ENCODE peak calls at places on chromosomes 16 and 17, in five cellular contexts. R, U, Z, T and S are unnamed samples.

GRCh38 chr16:17303101-17303500 is 167.7 kb downstream of the XYLT1 start:
- DNase-seq in U (no peak), T (no peak), R (no peak), Z (no peak), S (no peak)

GRCh38 chr17:19284005-19284959 is 47.1 kb downstream of the EPN2 start:
- DNase-seq in Z (no peak), R (no peak), U (no peak), T (no peak), S (no peak)

GRCh38 chr16:88685156-88686061 is 898 bp downstream of the SNAI3 start:
- DNase-seq in U (no peak), T (no peak), Z (peak), R (peak), S (peak)

GRCh38 chr17:70636517-70637133 is 467.3 kb downstream of the KCNJ2 start:
- DNase-seq in R (peak), U (peak), Z (peak), T (no peak), S (peak)

GRCh38 chr17:76027159-76027839 is at the start of gene EVPL:
- DNase-seq in R (peak), U (peak), Z (no peak), T (no peak), S (no peak)

GRCh38 chr16:66660422-66661209 is 35.9 kb downstream of the CMTM4 start:
- DNase-seq in U (peak), Z (peak), T (no peak), R (peak), S (peak)

GRCh38 chr16:5575121-5575520 is 477.5 kb upstream of the EEF2KMT start:
- DNase-seq in R (no peak), T (no peak), Z (no peak), U (no peak), S (no peak)

GRCh38 chr16:85612801-85613608 is at the start of gene GSE1:
- DNase-seq in R (peak), Z (peak), U (peak), T (peak), S (peak)

GRCh38 chr17:77315010-77315409 is 174.2 kb downstream of the SEC14L1 start:
- DNase-seq in Z (no peak), T (no peak), U (no peak), R (no peak), S (no peak)

GRCh38 chr16:55248058-55248457 is 75.9 kb upstream of the IRX6 start:
- DNase-seq in U (no peak), R (no peak), Z (no peak), T (no peak), S (no peak)

GRCh38 chr17:39662551-39663339 is 2.4 kb upstream of the TCAP start:
- DNase-seq in Z (no peak), U (no peak), R (no peak), T (no peak), S (no peak)

GRCh38 chr16:89115216-89115949 is 21.7 kb downstream of the ACSF3 start:
- DNase-seq in Z (peak), U (no peak), T (no peak), R (no peak), S (no peak)

GRCh38 chr16:74567901-74568300 is 39.0 kb downstream of the GLG1 start:
- DNase-seq in U (no peak), T (no peak), Z (no peak), R (no peak), S (no peak)

GRCh38 chr16:15961060-15961511 is 11.7 kb downstream of the ABCC1 start:
- DNase-seq in R (no peak), T (no peak), U (no peak), Z (no peak), S (peak)

GRCh38 chr16:83980794-83981193 is 12.8 kb downstream of the NECAB2 start:
- DNase-seq in R (no peak), Z (no peak), T (no peak), U (no peak), S (no peak)

GRCh38 chr17:4856271-4856936 is 23.3 kb downstream of the MINK1 start:
- DNase-seq in Z (peak), U (no peak), R (no peak), T (no peak), S (no peak)

GRCh38 chr17:27247071-27247957 is 46.6 kb upstream of the WSB1 start:
- DNase-seq in Z (no peak), R (peak), T (no peak), U (peak), S (peak)

GRCh38 chr16:56300901-56301351 is 109.6 kb downstream of the GNAO1 start:
- DNase-seq in T (no peak), R (no peak), Z (no peak), U (no peak), S (peak)

GRCh38 chr16:89958068-89958467 is 9.5 kb downstream of the DEF8 start:
- DNase-seq in Z (peak), R (peak), U (peak), T (no peak), S (peak)

GRCh38 chr17:39018267-39019134 is 51.3 kb upstream of the FBXO47 start:
- DNase-seq in R (no peak), Z (no peak), U (no peak), T (no peak), S (no peak)

GRCh38 chr16:87465306-87465705 is 27.5 kb downstream of the ZCCHC14 start:
- DNase-seq in Z (peak), U (peak), R (no peak), T (no peak), S (peak)

GRCh38 chr16:87826798-87827587 is 42.3 kb downstream of the SLC7A5 start:
- DNase-seq in R (no peak), U (no peak), T (no peak), Z (no peak), S (no peak)

GRCh38 chr17:76360461-76360860 is 6.7 kb upstream of the PRPSAP1 start:
- DNase-seq in R (no peak), U (no peak), Z (no peak), T (no peak), S (peak)

GRCh38 chr16:7597677-7598076 is 265.0 kb downstream of the RBFOX1 start:
- DNase-seq in R (no peak), U (no peak), T (no peak), Z (no peak), S (no peak)

GRCh38 chr16:75192606-75193264 is 14.2 kb downstream of the CTRB2 start:
- DNase-seq in U (peak), T (no peak), R (no peak), Z (no peak), S (no peak)

GRCh38 chr16:57925310-57925709 is 45.6 kb downstream of the CNGB1 start:
- DNase-seq in Z (no peak), T (no peak), U (no peak), R (no peak), S (no peak)

GRCh38 chr17:76255801-76256429 is 9.2 kb upstream of the UBALD2 start:
- DNase-seq in Z (no peak), T (no peak), U (no peak), R (no peak), S (no peak)

GRCh38 chr17:42389135-42389417 is 834 bp upstream of the STAT3 start:
- DNase-seq in Z (no peak), R (no peak), T (no peak), U (no peak), S (no peak)

GRCh38 chr16:57530104-57530522 is 6.3 kb downstream of the CCDC102A start:
- DNase-seq in T (no peak), Z (peak), U (peak), R (no peak), S (peak)

GRCh38 chr17:51147641-51148040 is 5.7 kb upstream of the NME1 start:
- DNase-seq in U (no peak), T (no peak), Z (no peak), R (no peak), S (peak)

GRCh38 chr17:51142597-51142996 is 10.8 kb upstream of the NME1 start:
- DNase-seq in U (no peak), T (no peak), Z (no peak), R (no peak), S (no peak)

DNA sequence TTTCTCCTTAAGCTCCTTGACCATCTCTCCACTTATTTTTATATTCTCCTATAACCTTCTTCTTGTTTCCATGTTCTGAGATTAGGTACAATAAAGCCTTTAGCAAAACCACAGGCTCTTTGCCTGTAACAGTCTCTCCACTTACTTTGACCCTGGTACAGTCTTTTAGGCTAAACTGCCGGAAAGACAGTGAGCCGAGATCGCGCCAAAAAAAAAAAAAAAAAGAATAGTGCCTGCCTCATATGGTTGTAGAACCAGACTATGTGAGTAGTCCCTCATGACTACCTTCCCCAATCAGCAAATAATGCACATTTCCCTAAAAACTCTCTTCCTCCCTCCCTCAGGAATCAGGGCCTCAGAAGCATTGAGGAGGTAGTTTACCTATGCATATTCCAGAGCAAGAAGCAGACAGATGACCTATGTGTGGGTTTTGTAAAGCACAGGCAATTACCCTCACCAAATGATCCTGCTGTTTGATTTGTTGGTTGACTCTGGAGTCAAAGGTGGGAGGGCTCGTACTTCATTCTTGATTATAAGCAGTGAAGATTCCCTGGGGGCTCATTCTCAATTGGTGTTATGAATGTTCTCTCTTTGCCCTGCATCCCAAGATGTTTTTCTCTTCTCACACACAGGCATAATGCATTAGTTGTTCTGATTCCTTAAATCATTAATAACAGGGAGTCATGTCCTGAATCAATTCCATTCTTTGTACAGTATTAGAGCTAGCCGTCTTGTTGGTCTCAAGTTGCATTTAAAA is 8.9 kb upstream of the NME1 start:
- DNase-seq in Z (no peak), T (no peak), U (no peak), R (no peak), S (no peak)
- TF ChIP-seq MAFK in Z (no peak), T (no peak), U (no peak), R (no peak), S (no peak)

DNA sequence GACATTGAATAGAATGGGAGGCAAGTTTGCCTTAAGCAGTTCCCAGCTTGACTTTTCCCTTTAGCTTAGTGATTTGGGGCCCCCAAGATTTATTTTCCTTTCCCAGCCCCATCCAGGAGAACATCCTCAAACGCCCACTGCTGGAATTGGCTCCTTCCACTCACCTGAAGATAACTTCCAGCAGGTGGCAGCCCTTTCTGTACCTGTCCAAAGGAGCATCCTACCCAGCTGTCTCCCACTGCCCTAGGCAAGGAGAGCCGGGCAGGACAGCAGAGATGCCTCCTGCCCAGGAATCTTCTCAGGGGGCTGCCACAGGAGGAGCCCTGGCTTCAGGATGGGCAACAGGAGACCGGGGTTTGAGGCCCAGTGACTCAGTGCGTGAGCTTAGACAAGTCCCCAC is 6.4 kb downstream of the CACNG5 start:
- DNase-seq in Z (no peak), R (no peak), U (no peak), T (no peak), S (no peak)
- TF ChIP-seq MAFK in Z (no peak), R (no peak), U (no peak), T (no peak), S (no peak)

GRCh38 chr17:74085434-74085833 is 118.0 kb upstream of the RPL38 start:
- DNase-seq in R (no peak), U (no peak), Z (peak), T (no peak), S (no peak)

GRCh38 chr17:74094651-74095050 is 108.8 kb upstream of the RPL38 start:
- DNase-seq in R (no peak), Z (no peak), U (no peak), T (no peak), S (no peak)

GRCh38 chr17:74086992-74087391 is 116.5 kb upstream of the RPL38 start:
- DNase-seq in T (no peak), R (no peak), Z (no peak), U (no peak), S (no peak)

GRCh38 chr17:74089869-74090464 is 113.5 kb upstream of the RPL38 start:
- DNase-seq in Z (peak), T (peak), U (peak), R (peak), S (no peak)
- TF ChIP-seq MAFK in Z (no peak), T (peak), U (no peak), R (no peak), S (no peak)

DNA sequence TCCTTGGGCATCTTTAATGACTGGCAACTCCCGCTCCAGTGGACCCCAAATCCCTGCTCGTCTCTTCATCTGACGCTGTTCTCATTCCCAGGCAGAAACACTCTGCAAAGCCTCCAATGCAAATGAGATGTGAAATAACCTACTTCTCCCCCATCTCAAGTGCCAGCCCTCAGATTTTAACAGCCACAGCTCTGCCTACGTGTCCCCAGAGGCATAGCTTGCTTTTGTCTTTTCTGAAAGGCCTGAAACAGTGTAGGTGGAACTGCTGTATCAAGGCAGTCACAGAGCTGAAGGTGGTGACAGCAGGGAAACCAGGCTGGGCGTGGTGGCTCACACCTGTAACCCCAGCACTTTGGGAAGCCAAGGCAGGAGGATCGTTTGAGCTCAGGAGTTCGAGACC is 14.7 kb downstream of the RPH3AL start:
- DNase-seq in R (no peak), U (no peak), Z (no peak), T (no peak), S (no peak)
- TF ChIP-seq MAFK in R (no peak), U (no peak), Z (no peak), T (no peak), S (no peak)

GRCh38 chr17:74042744-74043486 is 160.6 kb upstream of the RPL38 start:
- DNase-seq in Z (no peak), R (peak), T (no peak), U (peak), S (peak)
- TF ChIP-seq MAFK in Z (no peak), R (no peak), T (no peak), U (no peak), S (no peak)

GRCh38 chr16:8798174-8798527 is 512 bp downstream of the PMM2 start:
- DNase-seq in U (peak), Z (peak), T (no peak), R (no peak), S (peak)

GRCh38 chr16:8797364-8798173 is at the start of the genes PMM2 and TMEM186:
- DNase-seq in T (peak), U (peak), R (peak), Z (peak), S (peak)

GRCh38 chr16:8795818-8796217 is 1.6 kb downstream of the TMEM186 start:
- DNase-seq in T (no peak), R (no peak), Z (no peak), U (no peak), S (no peak)

GRCh38 chr16:8796469-8797363 is 723 bp downstream of the TMEM186 start:
- DNase-seq in Z (no peak), T (no peak), R (no peak), U (no peak), S (no peak)

DNA sequence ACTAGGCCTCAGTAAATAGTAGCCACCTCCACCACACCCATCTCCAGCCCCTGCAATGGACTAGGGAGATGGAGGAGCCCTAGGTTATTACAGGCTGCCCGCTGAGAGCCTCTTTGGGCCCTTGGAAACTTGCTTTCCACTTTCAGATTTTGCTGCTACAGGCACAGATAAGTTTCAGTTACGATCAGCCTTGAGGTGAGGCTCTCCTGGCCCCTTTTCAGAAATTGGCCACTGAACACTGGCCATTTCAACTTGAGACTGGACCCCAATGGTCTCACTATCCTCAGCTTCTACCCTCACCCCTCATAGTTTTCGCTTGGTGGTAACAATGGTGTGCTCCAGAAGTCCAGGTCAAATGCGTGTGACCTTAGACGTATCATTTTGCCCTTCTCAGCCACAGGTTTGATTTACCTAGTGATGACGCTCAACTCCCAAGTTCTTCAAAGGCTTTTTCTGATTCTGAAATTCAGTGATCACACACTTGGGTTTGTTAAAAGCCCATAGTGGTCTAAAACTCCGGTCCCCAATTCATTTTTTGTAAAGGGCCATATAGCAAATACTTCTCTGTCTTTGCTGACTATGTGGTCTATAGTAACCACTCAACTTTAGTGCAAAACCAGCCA is 1.0 kb downstream of the PMM2 start:
- DNase-seq in Z (no peak), U (no peak), R (no peak), T (no peak), S (no peak)
- TF ChIP-seq MAFK in Z (no peak), U (no peak), R (no peak), T (no peak), S (no peak)

GRCh38 chr16:31474778-31475738 is 3.1 kb downstream of the TGFB1I1 start:
- DNase-seq in Z (no peak), U (no peak), T (no peak), R (no peak), S (no peak)

GRCh38 chr16:31472559-31473203 is 729 bp downstream of the TGFB1I1 start:
- DNase-seq in T (no peak), Z (peak), R (peak), U (peak), S (peak)

GRCh38 chr16:31474173-31474714 is 2.3 kb downstream of the TGFB1I1 start:
- DNase-seq in T (no peak), U (no peak), Z (peak), R (no peak), S (peak)

GRCh38 chr16:31471875-31472558 is at the start of gene TGFB1I1:
- DNase-seq in T (no peak), R (peak), Z (no peak), U (no peak), S (peak)

GRCh38 chr16:31473300-31474052 is 1.5 kb downstream of the TGFB1I1 start:
- DNase-seq in R (no peak), T (no peak), Z (no peak), U (no peak), S (no peak)
- TF ChIP-seq MAFK in R (no peak), T (no peak), Z (no peak), U (no peak), S (no peak)

GRCh38 chr17:50211249-50212120 is 10.1 kb upstream of the COL1A1 start:
- DNase-seq in U (no peak), R (no peak), Z (no peak), T (no peak), S (no peak)
- TF ChIP-seq MAFK in U (no peak), R (no peak), Z (no peak), T (no peak), S (no peak)

DNA sequence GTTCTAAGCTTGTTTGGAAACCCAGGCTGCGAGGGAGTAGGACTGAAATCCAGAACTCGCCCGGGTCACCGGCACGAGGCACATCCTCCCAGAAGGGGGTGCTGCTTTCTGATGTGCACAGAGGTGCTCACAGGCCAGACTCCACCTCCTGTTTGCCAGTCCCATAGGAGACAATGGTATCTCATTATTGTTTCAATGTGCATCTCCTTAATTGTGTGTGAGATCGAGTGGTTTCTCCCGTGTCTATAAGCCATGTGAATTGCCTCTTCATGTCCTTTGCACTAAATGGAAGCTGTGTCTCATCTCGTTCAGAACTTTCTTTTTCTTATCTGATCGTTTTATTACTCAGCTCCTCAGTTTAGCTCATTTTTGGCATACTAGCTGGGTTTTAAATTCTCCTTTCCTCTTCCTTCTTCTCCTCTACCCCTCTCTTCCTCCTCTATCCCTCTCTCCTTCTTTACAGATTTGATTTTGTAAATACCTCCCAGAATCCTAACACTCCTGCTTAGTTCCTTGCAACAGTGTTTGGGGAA is 32.1 kb upstream of the PRKCB start:
- DNase-seq in U (peak), T (peak), R (peak), Z (peak), S (peak)
- TF ChIP-seq MAFK in U (no peak), T (no peak), R (no peak), Z (no peak), S (no peak)